ENCODE peak calls at places on chromosomes 3 and 15, in five cellular contexts. L is K562, A is HCT116, X is GM12878, K is HepG2. H is an unnamed sample.

GRCh38 chr15:71651750-71652186 is 158.6 kb upstream of the NR2E3 start:
- DNase-seq in K (peak), X (peak), L (no peak), A (peak), H (peak)

GRCh38 chr3:47523310-47524073 is 10.0 kb upstream of the ELP6 start:
- DNase-seq in L (no peak), K (no peak), X (no peak), A (no peak), H (no peak)

GRCh38 chr3:180417241-180417640 is 184.7 kb upstream of the TTC14 start:
- DNase-seq in A (no peak), X (no peak), L (no peak), K (no peak), H (no peak)

GRCh38 chr3:88076712-88077111 is 17.7 kb downstream of the ZNF654 start:
- DNase-seq in X (no peak), K (no peak), L (peak), A (no peak), H (no peak)

GRCh38 chr3:123864706-123865105 is 19.4 kb downstream of the MYLK start:
- DNase-seq in L (no peak), K (no peak), A (no peak), X (no peak), H (no peak)

GRCh38 chr15:100311099-100311751 is 30.6 kb downstream of the ADAMTS17 start:
- DNase-seq in X (no peak), K (no peak), A (no peak), L (no peak), H (no peak)

GRCh38 chr3:40477671-40478070 is 749 bp downstream of the ZNF619 start:
- DNase-seq in L (peak), X (no peak), A (no peak), K (no peak), H (no peak)

GRCh38 chr3:88005066-88005465 is 53.7 kb downstream of the CGGBP1 start:
- DNase-seq in A (peak), L (peak), K (no peak), X (no peak), H (peak)

GRCh38 chr3:45507820-45508317 is 86.7 kb upstream of the LIMD1 start:
- DNase-seq in L (peak), A (no peak), K (no peak), X (no peak), H (peak)

GRCh38 chr15:69116391-69116790 is 44.0 kb upstream of the GLCE start:
- DNase-seq in A (no peak), L (no peak), K (no peak), X (no peak), H (peak)

GRCh38 chr3:115836944-115837343 is 213.6 kb downstream of the GAP43 start:
- DNase-seq in A (peak), K (no peak), X (no peak), L (peak), H (peak)

GRCh38 chr3:45689787-45690145 is 570 bp downstream of the SACM1L start:
- DNase-seq in A (no peak), X (no peak), K (no peak), L (no peak), H (no peak)

GRCh38 chr15:64158363-64159134 is 4.3 kb downstream of the PPIB start:
- DNase-seq in A (no peak), L (no peak), K (no peak), X (no peak), H (no peak)

GRCh38 chr3:183563686-183563941 is 8.1 kb upstream of the KLHL6 start:
- DNase-seq in X (no peak), A (no peak), L (no peak), K (no peak), H (no peak)

GRCh38 chr3:190131329-190131728 is 10.6 kb upstream of the P3H2 start:
- DNase-seq in K (no peak), A (peak), X (no peak), L (no peak), H (no peak)

GRCh38 chr3:55488398-55489055 is 1.4 kb upstream of the WNT5A start:
- DNase-seq in L (peak), K (no peak), A (no peak), X (peak), H (peak)

GRCh38 chr3:184786271-184787010 is 25.5 kb upstream of the VPS8 start:
- DNase-seq in X (no peak), A (no peak), L (no peak), K (no peak), H (no peak)

GRCh38 chr15:56428821-56429458 is 36.0 kb downstream of the MNS1 start:
- DNase-seq in A (peak), X (peak), K (peak), L (peak), H (peak)

GRCh38 chr15:67127925-67128324 is 62.5 kb downstream of the SMAD3 start:
- DNase-seq in L (no peak), A (peak), X (no peak), K (no peak), H (no peak)

GRCh38 chr3:174710622-174711021 is 148.5 kb upstream of the NAALADL2 start:
- DNase-seq in X (no peak), L (no peak), K (no peak), A (no peak), H (peak)

GRCh38 chr3:134796313-134797079 is 1.4 kb downstream of the EPHB1 start:
- DNase-seq in L (no peak), A (no peak), X (no peak), K (no peak), H (peak)

GRCh38 chr3:99542771-99543518 is 95.4 kb upstream of the COL8A1 start:
- DNase-seq in L (no peak), A (no peak), X (no peak), K (no peak), H (peak)

GRCh38 chr3:86056962-86057361 is 934.0 kb downstream of the VGLL3 start:
- DNase-seq in L (no peak), X (no peak), K (no peak), A (no peak), H (no peak)

GRCh38 chr3:197692641-197693040 is 44.1 kb downstream of the RUBCN start:
- DNase-seq in X (no peak), K (no peak), A (no peak), L (no peak), H (no peak)

GRCh38 chr15:42919794-42920280 is 741 bp downstream of the TTBK2 start:
- DNase-seq in A (no peak), L (no peak), K (peak), X (no peak), H (peak)

GRCh38 chr3:100455841-100456550 is 36.4 kb upstream of the TMEM45A start:
- DNase-seq in K (no peak), L (no peak), A (no peak), X (no peak), H (no peak)

GRCh38 chr3:14875411-14876175 is 56.8 kb downstream of the FGD5 start:
- DNase-seq in L (no peak), X (no peak), K (no peak), A (no peak), H (no peak)

GRCh38 chr15:58182460-58183163 is 44.4 kb downstream of the AQP9 start:
- DNase-seq in A (peak), K (peak), L (peak), X (no peak), H (peak)

GRCh38 chr3:159273608-159274007 is 471.8 kb downstream of the MFSD1 start:
- DNase-seq in A (no peak), L (no peak), X (no peak), K (peak), H (peak)

GRCh38 chr15:72113347-72114031 is 4.5 kb downstream of the MYO9A start:
- DNase-seq in A (no peak), L (no peak), K (no peak), X (no peak), H (no peak)

GRCh38 chr3:61233828-61234227 is 17.4 kb downstream of the FHIT start:
- DNase-seq in X (peak), A (no peak), K (no peak), L (no peak), H (no peak)

GRCh38 chr3:177820683-177821316 is 623.5 kb upstream of the TBL1XR1 start:
- DNase-seq in A (no peak), K (no peak), X (peak), L (no peak), H (no peak)

GRCh38 chr3:146382386-146382785 is 87.0 kb downstream of the PLSCR2 start:
- DNase-seq in L (no peak), A (peak), K (peak), X (no peak), H (peak)

GRCh38 chr3:190865828-190866227 is 3.3 kb upstream of the GMNC start:
- DNase-seq in X (no peak), A (no peak), L (no peak), K (no peak), H (peak)

GRCh38 chr3:158094917-158095301 is 11.3 kb downstream of the SHOX2 start:
- DNase-seq in L (no peak), A (no peak), K (no peak), X (no peak), H (no peak)
- TF ChIP-seq EZH2 in L (no peak), A (no peak), K (no peak), X (no peak), H (peak)

DNA sequence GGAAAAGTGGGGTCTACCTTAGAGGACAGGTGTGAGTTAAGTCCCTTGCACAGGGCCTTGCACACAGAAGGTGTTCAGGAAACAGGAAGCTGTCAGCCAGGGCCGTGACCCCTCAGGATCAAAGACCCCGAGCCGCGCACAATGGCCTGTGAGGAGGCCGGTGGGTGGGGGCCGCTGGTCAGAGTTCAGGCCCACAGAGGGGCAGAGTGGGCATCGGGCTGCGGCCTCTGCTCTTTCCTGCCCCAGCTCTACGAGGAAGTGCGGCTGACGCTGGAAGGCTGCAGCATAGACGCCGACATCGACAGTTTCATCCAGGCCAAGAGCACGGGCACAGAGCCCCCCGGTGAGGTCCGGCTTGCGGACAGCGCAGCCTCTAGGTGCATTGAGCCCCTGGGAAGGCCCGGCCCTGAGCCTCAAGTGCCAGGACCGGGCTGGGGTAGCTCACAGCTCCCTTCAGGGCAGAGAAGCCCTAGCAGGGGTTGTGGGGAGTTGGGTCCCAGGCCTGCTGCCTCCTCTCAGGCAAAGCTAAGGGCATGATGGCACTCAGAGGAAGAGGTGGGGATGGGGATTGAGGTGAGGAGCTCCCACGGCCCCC is 37.2 kb downstream of the PSTPIP1 start:
- DNase-seq in X (no peak), A (no peak), K (peak), L (no peak), H (no peak)
- TF ChIP-seq REST in X (no peak), A (no peak), K (peak), L (no peak), H (no peak)

GRCh38 chr15:74291101-74292071 is 55.3 kb downstream of the CCDC33 start:
- DNase-seq in K (peak), X (no peak), A (peak), L (peak), H (peak)
- TF ChIP-seq POLR2AphosphoS5 in K (no peak), X (no peak), A (no peak), L (no peak), H (no peak)

GRCh38 chr3:147389265-147390175 is 16.8 kb downstream of the ZIC4 start:
- DNase-seq in A (no peak), K (no peak), X (no peak), L (no peak), H (peak)

GRCh38 chr3:147392083-147392916 is 14.0 kb downstream of the ZIC4 start:
- DNase-seq in L (no peak), K (no peak), X (no peak), A (no peak), H (peak)

GRCh38 chr3:147391726-147392082 is 14.6 kb downstream of the ZIC4 start:
- DNase-seq in K (no peak), X (no peak), A (no peak), L (no peak), H (no peak)

GRCh38 chr3:147388395-147389264 is 17.7 kb downstream of the ZIC4 start:
- DNase-seq in K (no peak), X (no peak), A (no peak), L (no peak), H (peak)

GRCh38 chr3:147390589-147391569 is 15.5 kb downstream of the ZIC4 start:
- DNase-seq in X (no peak), K (no peak), L (no peak), A (no peak), H (peak)
- TF ChIP-seq EZH2 in X (no peak), K (no peak), L (no peak), A (no peak), H (peak)

DNA sequence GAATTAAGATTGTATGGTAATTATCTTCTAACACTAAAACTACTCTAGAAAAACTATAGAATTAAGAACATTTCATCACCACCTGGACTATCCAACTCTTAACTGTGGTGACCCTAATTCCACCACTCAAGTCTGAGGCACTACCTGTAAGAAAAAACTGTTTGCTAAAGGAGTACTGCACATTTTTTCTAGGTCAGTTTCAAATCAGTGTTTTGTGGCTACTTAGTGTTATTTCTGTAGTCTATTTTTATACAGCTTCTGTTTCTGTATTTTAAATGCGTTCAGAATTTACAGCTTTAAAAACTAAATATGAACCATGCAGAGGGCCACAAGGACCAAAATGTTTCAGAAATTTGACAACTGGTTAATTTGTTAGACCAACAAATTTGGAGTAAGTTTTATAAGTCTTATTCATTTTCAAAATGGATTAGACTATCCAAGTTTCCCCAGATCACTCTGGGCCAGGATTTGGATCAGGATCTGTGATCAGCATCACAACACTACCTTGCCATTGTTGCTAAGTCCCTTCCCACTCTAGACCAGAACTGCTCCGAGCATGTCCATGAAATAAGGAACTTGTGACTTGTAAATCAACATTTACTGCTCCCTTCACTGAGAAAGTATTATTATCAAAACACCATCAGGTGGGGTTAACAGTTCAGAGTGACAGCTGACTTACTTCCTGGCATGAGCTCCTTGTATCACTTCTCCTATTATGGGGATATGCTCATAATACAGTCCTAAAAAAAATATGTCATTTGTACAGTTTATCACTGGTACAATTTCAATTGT is 8.6 kb downstream of the GLT8D1 start:
- DNase-seq in X (no peak), L (no peak), K (no peak), A (no peak), H (no peak)
- TF ChIP-seq REST in X (no peak), L (no peak), K (no peak), A (no peak), H (no peak)

GRCh38 chr3:112561085-112561692 is 573 bp downstream of the ATG3 start:
- DNase-seq in X (peak), A (peak), K (peak), L (peak), H (peak)
- TF ChIP-seq POLR2AphosphoS5 in X (no peak), A (no peak), K (no peak), L (peak), H (no peak)

GRCh38 chr15:93091465-93091864 is 2.5 kb upstream of the RGMA start:
- DNase-seq in L (no peak), A (no peak), X (no peak), K (no peak), H (no peak)

GRCh38 chr15:93087825-93088199 is 1.2 kb downstream of the RGMA start:
- DNase-seq in A (peak), K (peak), L (peak), X (peak), H (peak)

GRCh38 chr15:93088200-93088980 is 621 bp downstream of the RGMA start:
- DNase-seq in A (no peak), X (no peak), K (no peak), L (no peak), H (peak)

GRCh38 chr15:93088981-93089854 is at the start of gene RGMA:
- DNase-seq in X (no peak), L (no peak), K (no peak), A (no peak), H (peak)

GRCh38 chr15:93089855-93090305 is 869 bp upstream of the RGMA start:
- DNase-seq in K (no peak), X (no peak), A (no peak), L (no peak), H (no peak)
- TF ChIP-seq EZH2 in K (peak), X (no peak), A (no peak), L (no peak), H (peak)

H was measured in GM23338.